ENCODE peak calls at places on chromosome X, in nine cellular contexts. One of them, this sample, is unnamed.

GRCh38 chrX:140505421-140506337 is 810 bp upstream of the SOX3 start:
- DNase-seq in GM20000: no peak
- DNase-seq in neural crest cell: peak
- DNase-seq in mammary epithelial cell: no peak
- DNase-seq in Caco-2: no peak
- DNase-seq in fibroblast of the aortic adventitia: no peak
- DNase-seq in mucosa of descending colon: no peak
- DNase-seq in pancreas: no peak
- DNase-seq in AG09319: no peak
- DNase-seq in this sample: no peak

GRCh38 chrX:97629597-97629985 is 745.9 kb downstream of the RPA4 start:
- DNase-seq in GM20000: no peak
- DNase-seq in neural crest cell: no peak
- DNase-seq in mammary epithelial cell: no peak
- DNase-seq in Caco-2: no peak
- DNase-seq in fibroblast of the aortic adventitia: no peak
- DNase-seq in mucosa of descending colon: no peak
- DNase-seq in pancreas: no peak
- DNase-seq in AG09319: no peak
- DNase-seq in this sample: no peak

GRCh38 chrX:153818571-153819397 is 11.6 kb downstream of the PDZD4 start:
- DNase-seq in GM20000: peak
- DNase-seq in neural crest cell: peak
- DNase-seq in mammary epithelial cell: no peak
- DNase-seq in Caco-2: peak
- DNase-seq in fibroblast of the aortic adventitia: no peak
- DNase-seq in mucosa of descending colon: no peak
- DNase-seq in pancreas: no peak
- DNase-seq in AG09319: no peak
- DNase-seq in this sample: no peak

GRCh38 chrX:10501606-10502005 is 118.8 kb downstream of the MID1 start:
- DNase-seq in GM20000: no peak
- DNase-seq in neural crest cell: no peak
- DNase-seq in mammary epithelial cell: no peak
- DNase-seq in Caco-2: no peak
- DNase-seq in fibroblast of the aortic adventitia: no peak
- DNase-seq in mucosa of descending colon: no peak
- DNase-seq in pancreas: no peak
- DNase-seq in AG09319: no peak
- DNase-seq in this sample: no peak

GRCh38 chrX:50813843-50814661 is at the start of gene SHROOM4:
- DNase-seq in GM20000: no peak
- DNase-seq in neural crest cell: peak
- DNase-seq in mammary epithelial cell: peak
- DNase-seq in Caco-2: no peak
- DNase-seq in fibroblast of the aortic adventitia: peak
- DNase-seq in mucosa of descending colon: peak
- DNase-seq in pancreas: peak
- DNase-seq in AG09319: no peak
- DNase-seq in this sample: no peak

GRCh38 chrX:110699109-110699508 is 96.5 kb downstream of the CHRDL1 start:
- DNase-seq in GM20000: no peak
- DNase-seq in neural crest cell: no peak
- DNase-seq in mammary epithelial cell: peak
- DNase-seq in Caco-2: no peak
- DNase-seq in fibroblast of the aortic adventitia: peak
- DNase-seq in mucosa of descending colon: no peak
- DNase-seq in pancreas: no peak
- DNase-seq in AG09319: no peak
- DNase-seq in this sample: no peak

GRCh38 chrX:314049-314448 is 4.5 kb downstream of the GTPBP6 start:
- DNase-seq in GM20000: no peak
- DNase-seq in neural crest cell: no peak
- DNase-seq in mammary epithelial cell: no peak
- DNase-seq in Caco-2: no peak
- DNase-seq in fibroblast of the aortic adventitia: no peak
- DNase-seq in mucosa of descending colon: peak
- DNase-seq in pancreas: no peak
- DNase-seq in AG09319: no peak
- DNase-seq in this sample: no peak

GRCh38 chrX:21963736-21964135 is 23.2 kb downstream of the SMS start:
- DNase-seq in GM20000: no peak
- DNase-seq in neural crest cell: no peak
- DNase-seq in mammary epithelial cell: no peak
- DNase-seq in Caco-2: no peak
- DNase-seq in fibroblast of the aortic adventitia: peak
- DNase-seq in mucosa of descending colon: no peak
- DNase-seq in pancreas: no peak
- DNase-seq in AG09319: peak
- DNase-seq in this sample: no peak

GRCh38 chrX:23845316-23845932 is 62.3 kb downstream of the APOO start:
- DNase-seq in GM20000: no peak
- DNase-seq in neural crest cell: no peak
- DNase-seq in mammary epithelial cell: no peak
- DNase-seq in Caco-2: peak
- DNase-seq in fibroblast of the aortic adventitia: peak
- DNase-seq in mucosa of descending colon: no peak
- DNase-seq in pancreas: no peak
- DNase-seq in AG09319: no peak
- DNase-seq in this sample: no peak

GRCh38 chrX:3811331-3812311 is 98.2 kb upstream of the PRKX start:
- DNase-seq in GM20000: peak
- DNase-seq in neural crest cell: no peak
- DNase-seq in mammary epithelial cell: peak
- DNase-seq in Caco-2: peak
- DNase-seq in fibroblast of the aortic adventitia: peak
- DNase-seq in mucosa of descending colon: no peak
- DNase-seq in pancreas: no peak
- DNase-seq in AG09319: no peak
- DNase-seq in this sample: peak

GRCh38 chrX:14027031-14027430 is 2.7 kb downstream of the GEMIN8 start:
- DNase-seq in GM20000: no peak
- DNase-seq in neural crest cell: no peak
- DNase-seq in mammary epithelial cell: peak
- DNase-seq in Caco-2: no peak
- DNase-seq in fibroblast of the aortic adventitia: no peak
- DNase-seq in mucosa of descending colon: no peak
- DNase-seq in pancreas: peak
- DNase-seq in AG09319: no peak
- DNase-seq in this sample: peak

GRCh38 chrX:63746278-63746677 is 38.7 kb downstream of the ARHGEF9 start:
- DNase-seq in GM20000: peak
- DNase-seq in neural crest cell: no peak
- DNase-seq in mammary epithelial cell: peak
- DNase-seq in Caco-2: no peak
- DNase-seq in fibroblast of the aortic adventitia: no peak
- DNase-seq in mucosa of descending colon: no peak
- DNase-seq in pancreas: no peak
- DNase-seq in AG09319: no peak
- DNase-seq in this sample: peak

GRCh38 chrX:21741869-21742701 is 15.8 kb downstream of the SMPX start:
- DNase-seq in GM20000: no peak
- DNase-seq in neural crest cell: no peak
- DNase-seq in mammary epithelial cell: no peak
- DNase-seq in Caco-2: no peak
- DNase-seq in fibroblast of the aortic adventitia: no peak
- DNase-seq in mucosa of descending colon: no peak
- DNase-seq in pancreas: no peak
- DNase-seq in AG09319: no peak
- DNase-seq in this sample: no peak

GRCh38 chrX:154731203-154731602 is 19.7 kb downstream of the GAB3 start:
- DNase-seq in GM20000: no peak
- DNase-seq in neural crest cell: no peak
- DNase-seq in mammary epithelial cell: no peak
- DNase-seq in Caco-2: no peak
- DNase-seq in fibroblast of the aortic adventitia: no peak
- DNase-seq in mucosa of descending colon: no peak
- DNase-seq in pancreas: no peak
- DNase-seq in AG09319: no peak
- DNase-seq in this sample: no peak

GRCh38 chrX:149248073-149248625 is 257.0 kb downstream of the IDS start:
- DNase-seq in GM20000: no peak
- DNase-seq in neural crest cell: no peak
- DNase-seq in mammary epithelial cell: peak
- DNase-seq in Caco-2: no peak
- DNase-seq in fibroblast of the aortic adventitia: no peak
- DNase-seq in mucosa of descending colon: no peak
- DNase-seq in pancreas: no peak
- DNase-seq in AG09319: no peak
- DNase-seq in this sample: no peak

GRCh38 chrX:119654112-119654531 is 38.8 kb downstream of the SEPTIN6 start:
- DNase-seq in GM20000: no peak
- DNase-seq in neural crest cell: peak
- DNase-seq in mammary epithelial cell: no peak
- DNase-seq in Caco-2: no peak
- DNase-seq in fibroblast of the aortic adventitia: peak
- DNase-seq in mucosa of descending colon: no peak
- DNase-seq in pancreas: peak
- DNase-seq in AG09319: no peak
- DNase-seq in this sample: no peak

GRCh38 chrX:18410038-18410437 is 15.4 kb upstream of the CDKL5 start:
- DNase-seq in GM20000: no peak
- DNase-seq in neural crest cell: no peak
- DNase-seq in mammary epithelial cell: no peak
- DNase-seq in Caco-2: peak
- DNase-seq in fibroblast of the aortic adventitia: peak
- DNase-seq in mucosa of descending colon: no peak
- DNase-seq in pancreas: no peak
- DNase-seq in AG09319: no peak
- DNase-seq in this sample: peak

GRCh38 chrX:37993857-37994619 is 12.3 kb upstream of the SYTL5 start:
- DNase-seq in GM20000: peak
- DNase-seq in neural crest cell: no peak
- DNase-seq in mammary epithelial cell: peak
- DNase-seq in Caco-2: no peak
- DNase-seq in fibroblast of the aortic adventitia: no peak
- DNase-seq in mucosa of descending colon: peak
- DNase-seq in pancreas: peak
- DNase-seq in AG09319: no peak
- DNase-seq in this sample: peak

GRCh38 chrX:68995780-68996551 is 167.1 kb downstream of the EFNB1 start:
- DNase-seq in GM20000: no peak
- DNase-seq in neural crest cell: no peak
- DNase-seq in mammary epithelial cell: peak
- DNase-seq in Caco-2: peak
- DNase-seq in fibroblast of the aortic adventitia: peak
- DNase-seq in mucosa of descending colon: peak
- DNase-seq in pancreas: no peak
- DNase-seq in AG09319: peak
- DNase-seq in this sample: no peak

GRCh38 chrX:115339441-115340025 is 50.0 kb downstream of the LUZP4 start:
- DNase-seq in GM20000: no peak
- DNase-seq in neural crest cell: no peak
- DNase-seq in mammary epithelial cell: no peak
- DNase-seq in Caco-2: no peak
- DNase-seq in fibroblast of the aortic adventitia: peak
- DNase-seq in mucosa of descending colon: no peak
- DNase-seq in pancreas: no peak
- DNase-seq in AG09319: no peak
- DNase-seq in this sample: no peak

GRCh38 chrX:41043950-41044349 is 41.3 kb upstream of the USP9X start:
- DNase-seq in GM20000: no peak
- DNase-seq in neural crest cell: no peak
- DNase-seq in mammary epithelial cell: peak
- DNase-seq in Caco-2: no peak
- DNase-seq in fibroblast of the aortic adventitia: peak
- DNase-seq in mucosa of descending colon: no peak
- DNase-seq in pancreas: no peak
- DNase-seq in AG09319: no peak
- DNase-seq in this sample: no peak

GRCh38 chrX:104972737-104973136 is 247.8 kb downstream of the TEX13A start:
- DNase-seq in GM20000: no peak
- DNase-seq in neural crest cell: no peak
- DNase-seq in mammary epithelial cell: peak
- DNase-seq in Caco-2: no peak
- DNase-seq in fibroblast of the aortic adventitia: no peak
- DNase-seq in mucosa of descending colon: no peak
- DNase-seq in pancreas: no peak
- DNase-seq in AG09319: no peak
- DNase-seq in this sample: no peak

DNA sequence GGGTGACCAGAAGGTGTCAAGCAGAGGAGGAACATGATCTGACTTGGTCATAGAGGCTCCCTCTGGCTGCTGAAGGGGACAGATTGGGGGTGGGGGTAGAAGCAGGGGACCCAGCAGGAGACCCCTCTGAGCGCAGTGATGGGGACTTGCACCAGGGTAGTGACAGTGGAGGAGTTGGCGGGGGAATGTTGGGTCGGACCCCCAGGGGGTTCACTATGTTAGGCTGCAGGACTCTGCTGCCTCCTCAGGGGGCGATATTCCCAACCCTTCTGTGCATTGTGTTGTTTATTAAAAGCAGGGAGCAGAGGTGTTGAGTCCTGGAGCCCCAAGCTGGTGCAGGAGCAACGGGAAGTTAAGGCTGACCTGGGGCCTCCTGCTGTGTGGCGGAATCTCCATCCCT is 8.8 kb downstream of the WDR13 start:
- DNase-seq in GM20000: no peak
- DNase-seq in neural crest cell: no peak
- DNase-seq in mammary epithelial cell: no peak
- DNase-seq in Caco-2: no peak
- DNase-seq in fibroblast of the aortic adventitia: no peak
- DNase-seq in mucosa of descending colon: no peak
- DNase-seq in pancreas: no peak
- DNase-seq in AG09319: no peak
- DNase-seq in this sample: no peak
- TF ChIP-seq CTCF in GM20000: no peak
- TF ChIP-seq CTCF in neural crest cell: peak
- TF ChIP-seq CTCF in mammary epithelial cell: no peak
- TF ChIP-seq CTCF in Caco-2: no peak
- TF ChIP-seq CTCF in fibroblast of the aortic adventitia: no peak
- TF ChIP-seq CTCF in mucosa of descending colon: no peak
- TF ChIP-seq CTCF in pancreas: no peak
- TF ChIP-seq CTCF in AG09319: no peak
- TF ChIP-seq CTCF in this sample: no peak

GRCh38 chrX:85109235-85109634 is 105.6 kb downstream of the APOOL start:
- DNase-seq in GM20000: peak
- DNase-seq in neural crest cell: no peak
- DNase-seq in mammary epithelial cell: no peak
- DNase-seq in Caco-2: peak
- DNase-seq in fibroblast of the aortic adventitia: no peak
- DNase-seq in mucosa of descending colon: no peak
- DNase-seq in pancreas: peak
- DNase-seq in AG09319: no peak
- DNase-seq in this sample: peak
- TF ChIP-seq CTCF in GM20000: no peak
- TF ChIP-seq CTCF in neural crest cell: peak
- TF ChIP-seq CTCF in mammary epithelial cell: peak
- TF ChIP-seq CTCF in Caco-2: peak
- TF ChIP-seq CTCF in fibroblast of the aortic adventitia: peak
- TF ChIP-seq CTCF in mucosa of descending colon: no peak
- TF ChIP-seq CTCF in pancreas: peak
- TF ChIP-seq CTCF in AG09319: peak
- TF ChIP-seq CTCF in this sample: peak

GRCh38 chrX:134294548-134294947 is 57.6 kb downstream of the CCDC160 start:
- DNase-seq in GM20000: no peak
- DNase-seq in neural crest cell: no peak
- DNase-seq in mammary epithelial cell: no peak
- DNase-seq in Caco-2: no peak
- DNase-seq in fibroblast of the aortic adventitia: peak
- DNase-seq in mucosa of descending colon: no peak
- DNase-seq in pancreas: no peak
- DNase-seq in AG09319: no peak
- DNase-seq in this sample: no peak
- TF ChIP-seq CTCF in GM20000: no peak
- TF ChIP-seq CTCF in neural crest cell: peak
- TF ChIP-seq CTCF in mammary epithelial cell: peak
- TF ChIP-seq CTCF in Caco-2: no peak
- TF ChIP-seq CTCF in fibroblast of the aortic adventitia: peak
- TF ChIP-seq CTCF in mucosa of descending colon: no peak
- TF ChIP-seq CTCF in pancreas: no peak
- TF ChIP-seq CTCF in AG09319: peak
- TF ChIP-seq CTCF in this sample: peak

GRCh38 chrX:44795945-44796450 is 47.8 kb upstream of the DUSP21 start:
- DNase-seq in GM20000: no peak
- DNase-seq in neural crest cell: no peak
- DNase-seq in mammary epithelial cell: no peak
- DNase-seq in Caco-2: no peak
- DNase-seq in fibroblast of the aortic adventitia: no peak
- DNase-seq in mucosa of descending colon: no peak
- DNase-seq in pancreas: no peak
- DNase-seq in AG09319: no peak
- DNase-seq in this sample: peak
- TF ChIP-seq CTCF in GM20000: no peak
- TF ChIP-seq CTCF in neural crest cell: no peak
- TF ChIP-seq CTCF in mammary epithelial cell: no peak
- TF ChIP-seq CTCF in Caco-2: no peak
- TF ChIP-seq CTCF in fibroblast of the aortic adventitia: no peak
- TF ChIP-seq CTCF in mucosa of descending colon: no peak
- TF ChIP-seq CTCF in pancreas: no peak
- TF ChIP-seq CTCF in AG09319: no peak
- TF ChIP-seq CTCF in this sample: no peak

This sample was measured in GM12865.